ENCODE peak calls at places on chromosomes 5 and 9, in nine cellular contexts. V, S, R, L, G, N, J, D and F are unnamed samples.

GRCh38 chr9:75238311-75238976 is 150.1 kb downstream of the OSTF1 start:
- DNase-seq in S (no peak), G (no peak), R (no peak), L (peak; percentile 49), N (peak; percentile 85), V (no peak), J (no peak), D (peak; percentile 86), F (peak; percentile 77)

GRCh38 chr9:75229605-75230332 is 141.5 kb downstream of the OSTF1 start:
- DNase-seq in L (no peak), S (no peak), D (peak; percentile 57), G (no peak), J (peak; percentile 83), V (no peak), R (no peak), N (no peak), F (peak; percentile 14)

GRCh38 chr9:135343733-135344522 is 135.7 kb upstream of the PPP1R26 start:
- DNase-seq in R (no peak), G (peak; percentile 38), L (peak; percentile 91), S (no peak), V (peak; percentile 85), D (peak; percentile 32), J (peak; percentile 89), N (peak; percentile 94), F (peak; percentile 47)

GRCh38 chr5:68114641-68115040 is 100.9 kb upstream of the PIK3R1 start:
- DNase-seq in R (no peak), S (no peak), V (no peak), N (no peak), G (no peak), J (no peak), D (peak; percentile 92), L (no peak), F (no peak)

GRCh38 chr5:172115541-172115982 is 72.5 kb downstream of the STK10 start:
- DNase-seq in L (no peak), N (no peak), S (no peak), J (no peak), D (no peak), G (no peak), R (no peak), V (no peak), F (no peak)

GRCh38 chr5:58294598-58295298 is 165.1 kb downstream of the PLK2 start:
- DNase-seq in N (no peak), V (no peak), R (no peak), L (no peak), S (no peak), J (no peak), G (no peak), D (peak; percentile 49), F (no peak)

GRCh38 chr5:175195698-175196656 is 248.0 kb downstream of the DRD1 start:
- DNase-seq in D (no peak), L (peak; percentile 23), J (no peak), V (no peak), R (no peak), S (no peak), G (no peak), N (peak; percentile 66), F (peak; percentile 82)

GRCh38 chr9:137305788-137306545 is 3.9 kb upstream of the NRARP start:
- DNase-seq in S (no peak), N (peak; percentile 65), L (no peak), J (peak; percentile 76), R (no peak), V (no peak), D (no peak), G (no peak), F (no peak)